ENCODE peak calls at places on chromosomes 13 and 19, in four cellular contexts. One of them, this sample, is unnamed.

GRCh38 chr19:33799507-33799906 is 2.8 kb downstream of the KCTD15 start:
- DNase-seq in DMS53: no peak
- DNase-seq in NCI-H1694 treated with DMSO at 0.1 percent for 48 hours: no peak
- DNase-seq in mucosa of gallbladder: no peak
- DNase-seq in this sample: no peak

GRCh38 chr19:5822181-5822844 is 17.2 kb downstream of the FUT6 start:
- DNase-seq in NCI-H1694 treated with DMSO at 0.1 percent for 48 hours: no peak
- DNase-seq in DMS53: peak
- DNase-seq in mucosa of gallbladder: no peak
- DNase-seq in this sample: no peak

GRCh38 chr13:103067751-103068563 is 1.7 kb upstream of the SLC10A2 start:
- DNase-seq in NCI-H1694 treated with DMSO at 0.1 percent for 48 hours: no peak
- DNase-seq in DMS53: peak
- DNase-seq in mucosa of gallbladder: peak
- DNase-seq in this sample: no peak

GRCh38 chr13:44904982-44905381 is 84.3 kb downstream of the NUFIP1 start:
- DNase-seq in DMS53: peak
- DNase-seq in mucosa of gallbladder: peak
- DNase-seq in NCI-H1694 treated with DMSO at 0.1 percent for 48 hours: no peak
- DNase-seq in this sample: no peak

GRCh38 chr13:102707465-102707864 is 12.6 kb upstream of the METTL21C start:
- DNase-seq in DMS53: peak
- DNase-seq in mucosa of gallbladder: no peak
- DNase-seq in NCI-H1694 treated with DMSO at 0.1 percent for 48 hours: peak
- DNase-seq in this sample: no peak

GRCh38 chr13:46321494-46322225 is 65.4 kb downstream of the RUBCNL start:
- DNase-seq in DMS53: peak
- DNase-seq in mucosa of gallbladder: peak
- DNase-seq in NCI-H1694 treated with DMSO at 0.1 percent for 48 hours: peak
- DNase-seq in this sample: peak

GRCh38 chr19:2782357-2782935 is 627 bp downstream of the SGTA start:
- DNase-seq in mucosa of gallbladder: no peak
- DNase-seq in DMS53: peak
- DNase-seq in NCI-H1694 treated with DMSO at 0.1 percent for 48 hours: no peak
- DNase-seq in this sample: no peak

GRCh38 chr19:56822755-56823154 is 17.8 kb downstream of the PEG3 start:
- DNase-seq in NCI-H1694 treated with DMSO at 0.1 percent for 48 hours: no peak
- DNase-seq in mucosa of gallbladder: no peak
- DNase-seq in DMS53: no peak
- DNase-seq in this sample: no peak

GRCh38 chr13:73794755-73795154 is 339.4 kb downstream of the KLF12 start:
- DNase-seq in mucosa of gallbladder: no peak
- DNase-seq in DMS53: no peak
- DNase-seq in NCI-H1694 treated with DMSO at 0.1 percent for 48 hours: no peak
- DNase-seq in this sample: no peak

GRCh38 chr13:84400711-84401110 is 518.4 kb upstream of the SLITRK1 start:
- DNase-seq in NCI-H1694 treated with DMSO at 0.1 percent for 48 hours: no peak
- DNase-seq in mucosa of gallbladder: no peak
- DNase-seq in DMS53: no peak
- DNase-seq in this sample: no peak

GRCh38 chr13:44719857-44720671 is 143.9 kb upstream of the TSC22D1 start:
- DNase-seq in DMS53: no peak
- DNase-seq in mucosa of gallbladder: no peak
- DNase-seq in NCI-H1694 treated with DMSO at 0.1 percent for 48 hours: no peak
- DNase-seq in this sample: no peak

GRCh38 chr19:20423381-20424207 is 142.0 kb downstream of the ZNF737 start:
- DNase-seq in mucosa of gallbladder: peak
- DNase-seq in DMS53: peak
- DNase-seq in NCI-H1694 treated with DMSO at 0.1 percent for 48 hours: no peak
- DNase-seq in this sample: no peak

GRCh38 chr13:84870190-84870589 is 929.0 kb downstream of the SLITRK6 start:
- DNase-seq in DMS53: no peak
- DNase-seq in NCI-H1694 treated with DMSO at 0.1 percent for 48 hours: no peak
- DNase-seq in mucosa of gallbladder: no peak
- DNase-seq in this sample: no peak

GRCh38 chr19:40383668-40384248 is 6.2 kb downstream of the HIPK4 start:
- DNase-seq in NCI-H1694 treated with DMSO at 0.1 percent for 48 hours: no peak
- DNase-seq in DMS53: peak
- DNase-seq in mucosa of gallbladder: no peak
- DNase-seq in this sample: no peak

GRCh38 chr13:107450426-107450825 is 764.9 kb downstream of the LIG4 start:
- DNase-seq in NCI-H1694 treated with DMSO at 0.1 percent for 48 hours: no peak
- DNase-seq in mucosa of gallbladder: no peak
- DNase-seq in DMS53: no peak
- DNase-seq in this sample: no peak

GRCh38 chr19:5369962-5370367 is 29.4 kb upstream of the PTPRS start:
- DNase-seq in mucosa of gallbladder: peak
- DNase-seq in DMS53: peak
- DNase-seq in NCI-H1694 treated with DMSO at 0.1 percent for 48 hours: no peak
- DNase-seq in this sample: no peak

This sample was measured in cerebellum.